ENCODE peak calls at places on chromosomes 6 and 20, in nine cellular contexts. D is A549; L is ACHN; V is SJSA1; U is NCI-H1105 treated with DMSO at 0.1 percent for 48 hours; O is H9; N is IMR-90; H is cardiac muscle cell; Y is CD4-positive, CD25-positive, alpha-beta regulatory T cell. W is an unnamed sample.

GRCh38 chr6:156956286-156956685 is 179.1 kb downstream of the ARID1B start:
- DNase-seq in O (no peak), L (no peak), D (no peak), V (no peak), H (no peak), U (no peak), N (no peak), Y (no peak), W (no peak)

GRCh38 chr20:54004397-54004940 is 65.9 kb downstream of the BCAS1 start:
- DNase-seq in H (no peak), N (no peak), L (no peak), Y (no peak), U (no peak), D (no peak), V (no peak), O (no peak), W (no peak)

GRCh38 chr6:154653385-154653784 is 79.8 kb upstream of the SCAF8 start:
- DNase-seq in D (no peak), U (no peak), V (peak), O (no peak), N (no peak), L (no peak), H (no peak), Y (no peak), W (no peak)

GRCh38 chr6:168078943-168079405 is at the start of gene FRMD1:
- DNase-seq in D (no peak), U (no peak), H (no peak), N (no peak), V (no peak), O (no peak), Y (no peak), L (no peak), W (no peak)

GRCh38 chr20:5734559-5735137 is 15.6 kb upstream of the SHLD1 start:
- DNase-seq in U (no peak), D (no peak), L (no peak), O (no peak), N (peak), V (no peak), H (no peak), Y (no peak), W (no peak)

GRCh38 chr6:152428126-152428525 is 209.0 kb downstream of the SYNE1 start:
- DNase-seq in L (peak), H (no peak), V (no peak), N (peak), O (peak), Y (no peak), D (no peak), U (no peak), W (no peak)

GRCh38 chr6:98944598-98945011 is 3.1 kb downstream of the FBXL4 start:
- DNase-seq in U (no peak), Y (no peak), L (no peak), N (peak), D (no peak), H (no peak), V (no peak), O (no peak), W (no peak)

GRCh38 chr20:41380551-41381262 is 14.1 kb upstream of the EMILIN3 start:
- DNase-seq in L (no peak), V (no peak), N (no peak), U (no peak), H (no peak), D (no peak), Y (no peak), O (no peak), W (no peak)

GRCh38 chr20:23023621-23024187 is 11.4 kb upstream of the SSTR4 start:
- DNase-seq in U (no peak), D (no peak), L (no peak), N (no peak), O (peak), V (no peak), Y (no peak), H (no peak), W (no peak)

GRCh38 chr20:4688342-4688741 is 33.4 kb upstream of the PRND start:
- DNase-seq in V (no peak), N (no peak), U (no peak), H (no peak), O (no peak), Y (no peak), L (no peak), D (no peak), W (no peak)

GRCh38 chr6:122361314-122361979 is 38.0 kb upstream of the HSF2 start:
- DNase-seq in Y (no peak), V (no peak), H (no peak), U (no peak), N (no peak), L (no peak), D (no peak), O (peak), W (no peak)

GRCh38 chr6:83153958-83154357 is 39.1 kb downstream of the PGM3 start:
- DNase-seq in U (peak), L (no peak), V (no peak), H (no peak), N (peak), D (no peak), O (no peak), Y (no peak), W (no peak)

GRCh38 chr6:102907181-102907580 is 1513.7 kb downstream of the GRIK2 start:
- DNase-seq in D (no peak), L (no peak), Y (no peak), V (no peak), H (no peak), N (no peak), O (peak), U (no peak), W (no peak)

GRCh38 chr20:1907586-1907985 is 12.4 kb downstream of the SIRPA start:
- DNase-seq in N (peak), H (no peak), U (no peak), V (no peak), L (peak), O (no peak), Y (no peak), D (no peak), W (no peak)

GRCh38 chr6:53929340-53930120 is 134.7 kb downstream of the LRRC1 start:
- DNase-seq in H (no peak), O (no peak), Y (no peak), D (no peak), N (no peak), U (peak), L (no peak), V (no peak), W (no peak)

W was measured in esophagus squamous epithelium.